ENCODE peak calls at places on chromosomes 5 and 9, in seven cellular contexts. One of them, this sample, is unnamed.

GRCh38 chr5:32420506-32420905 is 24.0 kb downstream of the ZFR start:
- DNase-seq in mammary epithelial cell: peak
- DNase-seq in progenitor cell of endocrine pancreas: no peak
- DNase-seq in astrocyte of the cerebellum: no peak
- DNase-seq in nephron progenitor cell: no peak
- DNase-seq in endothelial cell: no peak
- DNase-seq in HCT116: no peak
- DNase-seq in this sample: no peak

GRCh38 chr5:143964919-143965318 is 153.0 kb downstream of the HMHB1 start:
- DNase-seq in mammary epithelial cell: no peak
- DNase-seq in progenitor cell of endocrine pancreas: no peak
- DNase-seq in astrocyte of the cerebellum: no peak
- DNase-seq in nephron progenitor cell: no peak
- DNase-seq in endothelial cell: no peak
- DNase-seq in HCT116: no peak
- DNase-seq in this sample: no peak

GRCh38 chr5:98064118-98064517 is 709.3 kb upstream of the RGMB start:
- DNase-seq in mammary epithelial cell: no peak
- DNase-seq in progenitor cell of endocrine pancreas: no peak
- DNase-seq in astrocyte of the cerebellum: no peak
- DNase-seq in nephron progenitor cell: no peak
- DNase-seq in endothelial cell: no peak
- DNase-seq in HCT116: no peak
- DNase-seq in this sample: no peak

GRCh38 chr9:107227696-107228258 is 55.3 kb upstream of the RAD23B start:
- DNase-seq in mammary epithelial cell: no peak
- DNase-seq in progenitor cell of endocrine pancreas: no peak
- DNase-seq in astrocyte of the cerebellum: no peak
- DNase-seq in nephron progenitor cell: no peak
- DNase-seq in endothelial cell: no peak
- DNase-seq in HCT116: no peak
- DNase-seq in this sample: no peak

GRCh38 chr9:131697097-131697496 is 42.8 kb downstream of the RAPGEF1 start:
- DNase-seq in mammary epithelial cell: no peak
- DNase-seq in progenitor cell of endocrine pancreas: no peak
- DNase-seq in astrocyte of the cerebellum: peak
- DNase-seq in nephron progenitor cell: peak
- DNase-seq in endothelial cell: no peak
- DNase-seq in HCT116: no peak
- DNase-seq in this sample: no peak

GRCh38 chr9:37859043-37859442 is 44.9 kb downstream of the SLC25A51 start:
- DNase-seq in mammary epithelial cell: peak
- DNase-seq in progenitor cell of endocrine pancreas: no peak
- DNase-seq in astrocyte of the cerebellum: no peak
- DNase-seq in nephron progenitor cell: no peak
- DNase-seq in endothelial cell: no peak
- DNase-seq in HCT116: no peak
- DNase-seq in this sample: no peak

GRCh38 chr5:131999471-131999931 is 12.0 kb downstream of the ACSL6 start:
- DNase-seq in mammary epithelial cell: no peak
- DNase-seq in progenitor cell of endocrine pancreas: no peak
- DNase-seq in astrocyte of the cerebellum: no peak
- DNase-seq in nephron progenitor cell: no peak
- DNase-seq in endothelial cell: no peak
- DNase-seq in HCT116: no peak
- DNase-seq in this sample: no peak

GRCh38 chr9:113380869-113381378 is 4.1 kb upstream of the HDHD3 start:
- DNase-seq in mammary epithelial cell: no peak
- DNase-seq in progenitor cell of endocrine pancreas: no peak
- DNase-seq in astrocyte of the cerebellum: no peak
- DNase-seq in nephron progenitor cell: no peak
- DNase-seq in endothelial cell: no peak
- DNase-seq in HCT116: no peak
- DNase-seq in this sample: no peak

GRCh38 chr5:124888050-124888506 is 141.6 kb upstream of the ZNF608 start:
- DNase-seq in mammary epithelial cell: no peak
- DNase-seq in progenitor cell of endocrine pancreas: no peak
- DNase-seq in astrocyte of the cerebellum: no peak
- DNase-seq in nephron progenitor cell: peak
- DNase-seq in endothelial cell: peak
- DNase-seq in HCT116: no peak
- DNase-seq in this sample: peak
- TF ChIP-seq CTCF in mammary epithelial cell: no peak
- TF ChIP-seq CTCF in progenitor cell of endocrine pancreas: peak
- TF ChIP-seq CTCF in astrocyte of the cerebellum: no peak
- TF ChIP-seq CTCF in nephron progenitor cell: peak
- TF ChIP-seq CTCF in endothelial cell: no peak
- TF ChIP-seq CTCF in HCT116: peak
- TF ChIP-seq CTCF in this sample: no peak

GRCh38 chr9:126127591-126127990 is 199.0 kb upstream of the MVB12B start:
- DNase-seq in mammary epithelial cell: no peak
- DNase-seq in progenitor cell of endocrine pancreas: no peak
- DNase-seq in astrocyte of the cerebellum: no peak
- DNase-seq in nephron progenitor cell: no peak
- DNase-seq in endothelial cell: no peak
- DNase-seq in HCT116: no peak
- DNase-seq in this sample: no peak
- TF ChIP-seq CTCF in mammary epithelial cell: no peak
- TF ChIP-seq CTCF in progenitor cell of endocrine pancreas: no peak
- TF ChIP-seq CTCF in astrocyte of the cerebellum: no peak
- TF ChIP-seq CTCF in nephron progenitor cell: no peak
- TF ChIP-seq CTCF in endothelial cell: no peak
- TF ChIP-seq CTCF in HCT116: no peak
- TF ChIP-seq CTCF in this sample: no peak

DNA sequence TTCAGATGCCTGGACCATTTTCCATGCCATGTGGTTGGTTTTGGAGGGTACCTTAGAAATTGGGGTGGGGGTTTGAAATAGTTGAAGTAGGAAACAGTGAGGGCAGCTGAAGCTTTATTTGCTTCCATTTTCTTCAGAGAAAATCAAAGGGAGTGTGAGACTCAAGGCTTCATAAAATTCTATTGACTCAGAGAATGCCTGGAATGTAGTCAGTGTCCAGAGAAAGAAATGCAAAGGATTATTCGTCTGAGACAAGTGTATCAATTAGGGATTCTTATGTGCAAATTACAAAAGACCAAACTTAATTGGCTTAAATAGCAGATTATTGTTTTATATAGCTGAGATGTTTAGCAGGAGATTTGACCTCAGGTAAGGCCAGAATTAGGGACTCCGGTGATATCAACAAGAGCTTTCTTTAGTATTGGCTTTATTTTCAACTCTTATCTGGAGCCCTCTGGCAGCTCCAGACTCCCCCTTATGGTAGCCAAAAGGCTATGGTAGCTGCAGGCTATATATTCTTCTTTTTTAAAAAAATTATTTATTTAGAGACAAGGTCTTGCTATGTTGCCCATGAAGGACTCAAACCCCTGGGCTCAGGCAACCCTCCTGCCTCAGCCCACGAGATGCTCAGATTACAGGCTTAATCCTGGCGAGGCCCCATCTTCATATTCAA is 38.9 kb downstream of the PTTG1 start:
- DNase-seq in mammary epithelial cell: no peak
- DNase-seq in progenitor cell of endocrine pancreas: no peak
- DNase-seq in astrocyte of the cerebellum: no peak
- DNase-seq in nephron progenitor cell: no peak
- DNase-seq in endothelial cell: no peak
- DNase-seq in HCT116: no peak
- DNase-seq in this sample: no peak
- TF ChIP-seq CTCF in mammary epithelial cell: no peak
- TF ChIP-seq CTCF in progenitor cell of endocrine pancreas: no peak
- TF ChIP-seq CTCF in astrocyte of the cerebellum: peak
- TF ChIP-seq CTCF in nephron progenitor cell: no peak
- TF ChIP-seq CTCF in endothelial cell: no peak
- TF ChIP-seq CTCF in HCT116: peak
- TF ChIP-seq CTCF in this sample: no peak

GRCh38 chr5:95237324-95237723 is 47.6 kb downstream of the MCTP1 start:
- DNase-seq in mammary epithelial cell: no peak
- DNase-seq in progenitor cell of endocrine pancreas: no peak
- DNase-seq in astrocyte of the cerebellum: no peak
- DNase-seq in nephron progenitor cell: no peak
- DNase-seq in endothelial cell: no peak
- DNase-seq in HCT116: no peak
- DNase-seq in this sample: no peak
- TF ChIP-seq CTCF in mammary epithelial cell: no peak
- TF ChIP-seq CTCF in progenitor cell of endocrine pancreas: no peak
- TF ChIP-seq CTCF in astrocyte of the cerebellum: no peak
- TF ChIP-seq CTCF in nephron progenitor cell: no peak
- TF ChIP-seq CTCF in endothelial cell: no peak
- TF ChIP-seq CTCF in HCT116: no peak
- TF ChIP-seq CTCF in this sample: no peak

DNA sequence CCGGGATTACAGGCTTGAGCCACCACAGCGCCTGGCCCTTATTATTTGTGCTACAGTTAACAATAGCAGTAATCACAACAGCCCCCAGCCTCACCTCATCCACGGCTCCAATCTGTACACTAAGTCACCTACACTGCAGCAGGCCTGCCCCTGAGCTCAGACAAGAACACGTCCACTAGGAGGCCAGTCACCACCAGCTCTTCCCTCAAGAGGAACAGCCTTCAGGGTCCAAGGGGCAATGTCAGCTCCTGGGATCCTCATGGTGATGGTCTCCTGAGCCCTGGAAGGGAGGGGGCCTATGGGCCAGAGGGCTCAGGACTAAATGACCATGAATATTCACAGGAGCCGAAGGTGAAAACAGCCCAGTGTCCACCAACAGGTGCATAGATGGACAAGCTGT is 67.7 kb downstream of the VAV2 start:
- DNase-seq in mammary epithelial cell: no peak
- DNase-seq in progenitor cell of endocrine pancreas: no peak
- DNase-seq in astrocyte of the cerebellum: no peak
- DNase-seq in nephron progenitor cell: no peak
- DNase-seq in endothelial cell: no peak
- DNase-seq in HCT116: no peak
- DNase-seq in this sample: no peak
- TF ChIP-seq CTCF in mammary epithelial cell: no peak
- TF ChIP-seq CTCF in progenitor cell of endocrine pancreas: no peak
- TF ChIP-seq CTCF in astrocyte of the cerebellum: no peak
- TF ChIP-seq CTCF in nephron progenitor cell: no peak
- TF ChIP-seq CTCF in endothelial cell: no peak
- TF ChIP-seq CTCF in HCT116: no peak
- TF ChIP-seq CTCF in this sample: no peak

GRCh38 chr5:124411089-124411488 is 335.4 kb downstream of the ZNF608 start:
- DNase-seq in mammary epithelial cell: no peak
- DNase-seq in progenitor cell of endocrine pancreas: no peak
- DNase-seq in astrocyte of the cerebellum: no peak
- DNase-seq in nephron progenitor cell: no peak
- DNase-seq in endothelial cell: no peak
- DNase-seq in HCT116: no peak
- DNase-seq in this sample: no peak
- TF ChIP-seq CTCF in mammary epithelial cell: no peak
- TF ChIP-seq CTCF in progenitor cell of endocrine pancreas: no peak
- TF ChIP-seq CTCF in astrocyte of the cerebellum: peak
- TF ChIP-seq CTCF in nephron progenitor cell: no peak
- TF ChIP-seq CTCF in endothelial cell: no peak
- TF ChIP-seq CTCF in HCT116: no peak
- TF ChIP-seq CTCF in this sample: no peak

GRCh38 chr5:5572010-5572982 is 149.8 kb downstream of the ICE1 start:
- DNase-seq in mammary epithelial cell: no peak
- DNase-seq in progenitor cell of endocrine pancreas: no peak
- DNase-seq in astrocyte of the cerebellum: no peak
- DNase-seq in nephron progenitor cell: peak
- DNase-seq in endothelial cell: no peak
- DNase-seq in HCT116: no peak
- DNase-seq in this sample: no peak
- TF ChIP-seq CTCF in mammary epithelial cell: no peak
- TF ChIP-seq CTCF in progenitor cell of endocrine pancreas: no peak
- TF ChIP-seq CTCF in astrocyte of the cerebellum: no peak
- TF ChIP-seq CTCF in nephron progenitor cell: no peak
- TF ChIP-seq CTCF in endothelial cell: no peak
- TF ChIP-seq CTCF in HCT116: no peak
- TF ChIP-seq CTCF in this sample: no peak

DNA sequence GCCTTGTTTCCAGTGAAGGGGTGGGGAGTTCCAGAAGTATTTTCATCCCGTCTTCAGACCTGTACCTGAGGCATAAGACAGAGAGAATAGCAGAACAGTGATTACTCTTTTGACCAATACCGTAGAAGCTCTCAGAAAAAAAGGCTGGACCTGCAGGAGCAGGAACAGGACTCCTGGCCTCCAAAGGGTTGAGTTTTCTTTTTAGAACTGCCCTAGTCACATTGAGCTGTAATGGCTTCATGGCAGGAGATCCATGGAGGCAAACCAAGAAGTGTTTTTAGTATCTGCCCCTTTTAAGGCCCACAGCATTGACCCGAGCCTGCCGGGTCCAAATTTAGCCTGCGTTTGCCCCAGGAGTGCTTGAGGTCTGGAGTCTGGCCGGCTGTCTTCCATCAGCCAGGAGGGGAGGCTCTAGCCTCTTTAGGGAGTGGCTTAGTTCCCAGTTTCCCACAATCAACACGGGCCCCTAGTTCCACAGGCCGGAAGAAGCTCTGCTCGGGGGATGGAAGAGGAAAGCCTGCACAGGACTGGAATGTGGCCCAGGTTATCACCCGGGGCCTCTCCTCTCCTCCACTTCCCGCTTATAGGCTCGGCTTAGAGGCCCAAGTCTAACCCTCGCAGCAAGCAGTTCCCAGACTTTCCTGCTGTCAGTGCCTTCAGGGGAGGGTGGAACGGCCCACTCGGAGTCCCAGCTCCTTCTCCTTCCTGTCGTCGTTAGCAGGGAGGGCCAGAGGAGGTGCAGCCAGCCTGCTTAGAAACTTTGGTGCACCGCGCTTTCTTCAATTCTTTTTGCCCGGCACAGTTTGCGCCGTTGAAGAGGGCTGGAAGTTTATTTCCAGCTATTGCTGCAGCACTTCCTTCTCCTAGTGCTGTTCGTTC is 80.7 kb downstream of the C9orf152 start:
- DNase-seq in mammary epithelial cell: peak
- DNase-seq in progenitor cell of endocrine pancreas: no peak
- DNase-seq in astrocyte of the cerebellum: no peak
- DNase-seq in nephron progenitor cell: no peak
- DNase-seq in endothelial cell: peak
- DNase-seq in HCT116: no peak
- DNase-seq in this sample: peak
- TF ChIP-seq CTCF in mammary epithelial cell: no peak
- TF ChIP-seq CTCF in progenitor cell of endocrine pancreas: no peak
- TF ChIP-seq CTCF in astrocyte of the cerebellum: no peak
- TF ChIP-seq CTCF in nephron progenitor cell: no peak
- TF ChIP-seq CTCF in endothelial cell: no peak
- TF ChIP-seq CTCF in HCT116: no peak
- TF ChIP-seq CTCF in this sample: no peak